ENCODE peak calls at places on chromosomes 13 and 19, in seven cellular contexts. X is body of pancreas, Z is right lobe of liver, W is transverse colon, P is ovary, J is OCI-LY7, E is RWPE1. B is an unnamed sample.

GRCh38 chr13:60431108-60431700 is 34.2 kb downstream of the TDRD3 start:
- DNase-seq in P (no peak), Z (no peak), X (no peak), W (no peak), E (peak; percentile 36), J (peak; percentile 63), B (peak; percentile 0)

GRCh38 chr13:113491418-113491883 is 940 bp upstream of the DCUN1D2 start:
- DNase-seq in X (peak; percentile 47), Z (peak; percentile 41), E (peak; percentile 41), J (no peak), W (peak; percentile 33), P (peak; percentile 61), B (no peak)

GRCh38 chr19:35714601-35715354 is 3.0 kb upstream of the KMT2B start:
- DNase-seq in J (peak; percentile 51), P (no peak), Z (no peak), W (no peak), X (no peak), E (no peak), B (no peak)

GRCh38 chr13:53782400-53783030 is 753.9 kb downstream of the OLFM4 start:
- DNase-seq in J (peak; percentile 50), W (no peak), Z (peak; percentile 23), X (peak; percentile 53), E (peak; percentile 13), P (no peak), B (peak; percentile 19)

GRCh38 chr19:18119243-18120105 is 21.9 kb downstream of the MAST3 start:
- DNase-seq in W (peak; percentile 42), Z (no peak), E (no peak), X (peak; percentile 37), P (no peak), J (peak; percentile 63), B (no peak)

GRCh38 chr13:36919833-36920611 is at the start of gene SMAD9:
- DNase-seq in W (peak; percentile 79), X (peak; percentile 86), E (peak; percentile 48), J (peak; percentile 73), Z (peak; percentile 77), P (peak; percentile 92), B (peak; percentile 55)

GRCh38 chr13:42709276-42709675 is 72.1 kb upstream of the FAM216B start:
- DNase-seq in J (no peak), Z (no peak), E (no peak), P (no peak), W (no peak), X (no peak), B (no peak)

GRCh38 chr13:25046985-25047660 is 48.8 kb upstream of the PABPC3 start:
- DNase-seq in W (no peak), E (peak; percentile 17), J (no peak), P (no peak), Z (no peak), X (no peak), B (no peak)

GRCh38 chr19:13817018-13817614 is 21.9 kb downstream of the ZSWIM4 start:
- DNase-seq in P (no peak), W (peak; percentile 82), X (peak; percentile 85), E (no peak), Z (no peak), J (peak; percentile 11), B (no peak)

GRCh38 chr13:114102521-114103288 is 29.7 kb downstream of the RASA3 start:
- DNase-seq in X (peak; percentile 4), W (peak; percentile 6), E (no peak), Z (no peak), P (peak; percentile 17), J (no peak), B (no peak)

GRCh38 chr13:31629085-31629785 is 110.1 kb upstream of the RXFP2 start:
- DNase-seq in E (no peak), W (no peak), J (no peak), P (no peak), X (no peak), Z (no peak), B (no peak)

GRCh38 chr13:94256671-94257070 is 222.8 kb downstream of the DCT start:
- DNase-seq in X (no peak), P (no peak), Z (no peak), E (no peak), J (no peak), W (no peak), B (no peak)

DNA sequence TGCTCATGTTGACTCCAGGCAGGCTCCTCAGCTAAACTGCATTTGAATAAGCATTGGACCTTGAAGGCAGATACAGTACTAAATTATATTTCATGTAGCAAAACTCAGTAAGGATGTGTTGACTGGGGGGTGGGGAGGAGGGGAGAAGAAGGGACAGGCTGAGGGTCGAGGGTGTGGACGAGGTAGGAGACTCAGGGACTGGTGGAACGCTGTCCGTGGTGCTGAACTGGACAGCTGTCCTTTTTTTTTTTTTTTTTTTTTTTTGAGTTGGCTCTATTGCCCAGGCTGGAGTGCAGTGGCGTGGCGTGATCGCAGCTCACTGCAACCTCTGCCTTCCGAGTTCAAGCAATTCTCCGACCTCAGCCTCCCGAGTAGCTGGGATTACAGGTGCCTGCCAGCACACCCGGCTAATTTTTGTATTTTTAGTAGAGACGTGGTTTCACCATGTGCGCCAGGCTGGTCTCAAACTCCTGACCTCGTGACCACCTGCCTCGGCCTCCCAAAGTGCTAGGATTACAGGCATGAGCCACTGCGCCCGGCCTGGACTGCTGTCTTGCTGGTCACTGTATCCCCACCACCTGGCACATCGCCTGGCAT is 33.2 kb upstream of the CASP14 start:
- DNase-seq in W (no peak), Z (no peak), X (peak; percentile 66), J (peak; percentile 20), E (peak; percentile 24), P (no peak), B (peak; percentile 17)
- TF ChIP-seq CTCF in W (no peak), Z (no peak), X (no peak), J (no peak), E (no peak), P (no peak), B (no peak)

GRCh38 chr19:1150333-1151036 is 23.6 kb downstream of the SBNO2 start:
- DNase-seq in X (no peak), P (no peak), W (no peak), J (no peak), Z (peak; percentile 21), E (no peak), B (no peak)

GRCh38 chr19:1151037-1151716 is 22.9 kb downstream of the SBNO2 start:
- DNase-seq in Z (peak; percentile 44), J (no peak), E (no peak), W (no peak), P (no peak), X (no peak), B (no peak)

GRCh38 chr19:1146858-1147780 is 26.9 kb downstream of the SBNO2 start:
- DNase-seq in Z (no peak), X (no peak), J (no peak), P (no peak), E (no peak), W (no peak), B (no peak)

GRCh38 chr19:1147934-1148549 is 26.0 kb downstream of the SBNO2 start:
- DNase-seq in J (no peak), P (no peak), Z (no peak), X (no peak), W (no peak), E (no peak), B (no peak)

GRCh38 chr19:1149259-1150045 is 24.6 kb downstream of the SBNO2 start:
- DNase-seq in Z (peak; percentile 23), E (no peak), J (no peak), P (no peak), X (no peak), W (no peak), B (no peak)
- TF ChIP-seq CTCF in Z (no peak), E (no peak), J (no peak), P (no peak), X (no peak), W (no peak), B (no peak)

GRCh38 chr13:27170521-27171243 is 929 bp downstream of the USP12 start:
- DNase-seq in Z (peak; percentile 52), J (peak; percentile 50), W (peak; percentile 49), E (peak; percentile 13), X (peak; percentile 50), P (peak; percentile 64), B (no peak)
- TF ChIP-seq CTCF in Z (peak; percentile 22), J (no peak), W (no peak), E (no peak), X (no peak), P (no peak), B (no peak)

GRCh38 chr13:34256236-34256635 is 438.3 kb downstream of the RFC3 start:
- DNase-seq in P (no peak), Z (no peak), X (no peak), J (no peak), E (no peak), W (no peak), B (no peak)
- TF ChIP-seq CTCF in P (no peak), Z (no peak), X (no peak), J (no peak), E (no peak), W (no peak), B (no peak)

GRCh38 chr13:23867027-23867491 is 22.1 kb downstream of the MIPEP start:
- DNase-seq in X (no peak), P (no peak), E (no peak), J (no peak), W (no peak), Z (no peak), B (no peak)

GRCh38 chr13:23868521-23868920 is 20.7 kb downstream of the MIPEP start:
- DNase-seq in J (no peak), E (peak; percentile 59), Z (no peak), W (no peak), X (no peak), P (no peak), B (peak; percentile 48)

GRCh38 chr13:23871616-23872220 is 17.5 kb downstream of the MIPEP start:
- DNase-seq in Z (no peak), X (no peak), P (no peak), J (peak; percentile 34), E (peak; percentile 52), W (no peak), B (no peak)

GRCh38 chr13:23866420-23867026 is 22.7 kb downstream of the MIPEP start:
- DNase-seq in W (no peak), J (no peak), E (no peak), X (no peak), Z (no peak), P (no peak), B (peak; percentile 15)

DNA sequence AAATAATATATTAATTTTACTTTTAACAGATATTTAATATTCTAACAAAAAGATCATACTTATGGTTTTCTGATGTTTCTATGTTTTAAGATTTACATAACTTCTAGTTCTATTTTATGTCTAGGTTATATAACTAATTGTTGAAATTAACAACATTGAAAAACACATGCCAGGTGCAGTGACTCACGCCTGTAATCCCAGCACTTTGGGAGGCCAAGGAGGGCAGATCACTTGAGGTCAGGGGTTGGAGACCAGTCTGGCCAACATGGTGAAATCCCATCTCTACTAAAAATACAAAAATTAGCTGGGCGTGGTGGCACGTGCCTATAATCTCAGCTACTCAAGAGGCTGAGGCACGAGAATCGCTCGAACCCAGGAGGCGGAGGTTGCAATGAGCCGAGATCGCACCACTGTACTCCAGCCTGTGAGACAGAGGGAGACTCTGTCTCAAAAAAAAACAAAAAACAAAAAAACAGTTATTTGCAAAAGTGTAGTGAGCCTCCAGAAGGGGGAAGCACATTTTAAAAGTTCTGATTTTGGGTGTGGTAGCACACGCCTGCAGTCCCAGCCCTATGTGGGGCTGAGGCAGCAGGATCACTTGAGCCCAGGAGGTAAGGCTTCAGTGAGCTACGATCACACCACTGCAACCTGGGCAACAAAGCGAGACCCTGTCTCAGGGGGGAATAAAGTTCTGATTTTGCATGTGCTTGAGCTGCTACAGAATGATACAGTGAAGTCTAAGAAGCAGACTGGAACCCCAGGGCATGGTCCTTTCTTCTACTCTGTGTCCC is 18.6 kb downstream of the MIPEP start:
- DNase-seq in X (no peak), W (no peak), J (peak; percentile 19), Z (no peak), E (no peak), P (no peak), B (no peak)
- TF ChIP-seq CTCF in X (no peak), W (no peak), J (no peak), Z (no peak), E (no peak), P (no peak), B (no peak)

B was measured in Calu3.